ENCODE peak calls at places on chromosomes 3 and 15, in four cellular contexts. J, Q, A and H are unnamed samples.

GRCh38 chr15:30933293-30933692 is 29.6 kb downstream of the FAN1 start:
- DNase-seq in J (no peak), Q (no peak), A (peak; percentile 57), H (no peak)

GRCh38 chr15:78991879-78992278 is 47.0 kb upstream of the CTSH start:
- DNase-seq in J (no peak), Q (no peak), A (no peak), H (no peak)

GRCh38 chr3:182651461-182651860 is 141.8 kb upstream of the ATP11B start:
- DNase-seq in J (no peak), Q (no peak), A (no peak), H (no peak)

GRCh38 chr15:50181983-50182232 is at the start of gene SLC27A2:
- DNase-seq in J (no peak), Q (no peak), A (no peak), H (no peak)

GRCh38 chr15:80577552-80578205 is 117.4 kb upstream of the ABHD17C start:
- DNase-seq in J (no peak), Q (no peak), A (no peak), H (no peak)

GRCh38 chr15:50675524-50676144 is 11.0 kb downstream of the TRPM7 start:
- DNase-seq in J (no peak), Q (no peak), A (peak; percentile 10), H (no peak)

GRCh38 chr3:131708216-131708615 is 205.4 kb upstream of the MRPL3 start:
- DNase-seq in J (peak; percentile 45), Q (no peak), A (no peak), H (no peak)

GRCh38 chr15:39908186-39908585 is 11.9 kb downstream of the GPR176 start:
- DNase-seq in J (peak; percentile 87), Q (no peak), A (peak; percentile 92), H (no peak)

GRCh38 chr15:101148881-101149664 is 102.8 kb downstream of the CHSY1 start:
- DNase-seq in J (no peak), Q (no peak), A (no peak), H (no peak)

GRCh38 chr3:192920406-192920805 is 2.8 kb upstream of the MB21D2 start:
- DNase-seq in J (no peak), Q (no peak), A (no peak), H (no peak)

GRCh38 chr3:64047806-64048205 is 24.5 kb upstream of the PSMD6 start:
- DNase-seq in J (peak; percentile 47), Q (no peak), A (no peak), H (no peak)

GRCh38 chr15:50135123-50135541 is 16.1 kb upstream of the ATP8B4 start:
- DNase-seq in J (peak; percentile 65), Q (no peak), A (no peak), H (no peak)

GRCh38 chr3:126530171-126531050 is 6.5 kb downstream of the CHST13 start:
- DNase-seq in J (no peak), Q (no peak), A (no peak), H (no peak)

GRCh38 chr3:61569856-61570255 is 8.5 kb downstream of the PTPRG start:
- DNase-seq in J (no peak), Q (no peak), A (no peak), H (no peak)

GRCh38 chr3:190058486-190059241 is 62.0 kb downstream of the P3H2 start:
- DNase-seq in J (peak; percentile 94), Q (no peak), A (no peak), H (no peak)

GRCh38 chr3:58041826-58042324 is 33.7 kb downstream of the FLNB start:
- DNase-seq in J (peak; percentile 98), Q (peak; percentile 51), A (peak; percentile 55), H (no peak)

GRCh38 chr3:52280046-52280445 is 1.6 kb upstream of the WDR82 start:
- DNase-seq in J (peak; percentile 52), Q (no peak), A (peak; percentile 23), H (no peak)

GRCh38 chr3:173066044-173066679 is 74.9 kb downstream of the SPATA16 start:
- DNase-seq in J (peak; percentile 87), Q (no peak), A (no peak), H (no peak)

GRCh38 chr3:51384145-51384729 is 854 bp upstream of the MANF start:
- DNase-seq in J (no peak), Q (peak; percentile 60), A (no peak), H (peak; percentile 28)